ENCODE peak calls at places on chromosomes 16 and 17, in ten cellular contexts. F, S, Z, W, P, H, U, L, Y and C are unnamed samples.

GRCh38 chr17:35900693-35901487 is 20.7 kb upstream of the CCL5 start:
- DNase-seq in F (no peak), S (no peak), Z (no peak), W (peak; percentile 24), P (no peak), H (no peak), U (no peak), L (no peak), Y (no peak), C (no peak)

GRCh38 chr17:10071141-10071540 is 127.3 kb downstream of the GAS7 start:
- DNase-seq in F (no peak), S (no peak), Z (no peak), W (no peak), P (no peak), H (no peak), U (no peak), L (no peak), Y (no peak), C (no peak)

GRCh38 chr16:80899804-80900592 is 95.6 kb upstream of the CDYL2 start:
- DNase-seq in F (no peak), S (peak; percentile 48), Z (peak; percentile 71), W (no peak), P (peak; percentile 76), H (peak; percentile 82), U (peak; percentile 76), L (peak; percentile 20), Y (no peak), C (no peak)

GRCh38 chr17:15384142-15384803 is 42.9 kb upstream of the TEKT3 start:
- DNase-seq in F (no peak), S (no peak), Z (no peak), W (no peak), P (peak; percentile 59), H (peak; percentile 54), U (no peak), L (no peak), Y (no peak), C (no peak)

GRCh38 chr17:41864498-41864836 is 756 bp downstream of the KLHL11 start:
- DNase-seq in F (no peak), S (no peak), Z (no peak), W (no peak), P (no peak), H (no peak), U (no peak), L (peak; percentile 87), Y (no peak), C (peak; percentile 55)

GRCh38 chr17:9230861-9231260 is 209.6 kb downstream of the NTN1 start:
- DNase-seq in F (no peak), S (no peak), Z (no peak), W (no peak), P (no peak), H (no peak), U (no peak), L (no peak), Y (peak; percentile 2), C (no peak)

GRCh38 chr16:86761117-86761971 is 183.0 kb downstream of the FOXL1 start:
- DNase-seq in F (peak; percentile 25), S (peak; percentile 84), Z (no peak), W (peak; percentile 63), P (no peak), H (peak; percentile 22), U (peak; percentile 60), L (peak; percentile 93), Y (peak; percentile 86), C (peak; percentile 32)

GRCh38 chr16:77868052-77868451 is 79.7 kb downstream of the VAT1L start:
- DNase-seq in F (no peak), S (no peak), Z (no peak), W (no peak), P (no peak), H (no peak), U (no peak), L (no peak), Y (no peak), C (no peak)

GRCh38 chr17:61907361-61907760 is 20.4 kb downstream of the INTS2 start:
- DNase-seq in F (no peak), S (no peak), Z (no peak), W (no peak), P (no peak), H (no peak), U (no peak), L (no peak), Y (no peak), C (no peak)

GRCh38 chr17:49076575-49077384 is 55.8 kb upstream of the B4GALNT2 start:
- DNase-seq in F (no peak), S (no peak), Z (peak; percentile 53), W (no peak), P (no peak), H (no peak), U (peak; percentile 97), L (no peak), Y (no peak), C (no peak)

GRCh38 chr16:24151482-24151939 is 104.6 kb upstream of the CACNG3 start:
- DNase-seq in F (peak; percentile 4), S (no peak), Z (no peak), W (peak; percentile 30), P (no peak), H (no peak), U (no peak), L (no peak), Y (no peak), C (no peak)

GRCh38 chr16:17365211-17365541 is 105.6 kb downstream of the XYLT1 start:
- DNase-seq in F (no peak), S (peak; percentile 26), Z (no peak), W (no peak), P (no peak), H (no peak), U (no peak), L (no peak), Y (no peak), C (no peak)

GRCh38 chr17:39167492-39167891 is 1.5 kb upstream of the ARL5C start:
- DNase-seq in F (no peak), S (no peak), Z (no peak), W (no peak), P (no peak), H (no peak), U (no peak), L (no peak), Y (no peak), C (no peak)

GRCh38 chr17:836154-836553 is 54.0 kb downstream of the MRM3 start:
- DNase-seq in F (no peak), S (no peak), Z (peak; percentile 8), W (no peak), P (no peak), H (no peak), U (no peak), L (no peak), Y (no peak), C (no peak)

GRCh38 chr17:20010099-20010863 is 1.1 kb downstream of the SPECC1 start:
- DNase-seq in F (no peak), S (peak; percentile 6), Z (peak; percentile 16), W (no peak), P (peak; percentile 65), H (peak; percentile 55), U (peak; percentile 90), L (peak; percentile 80), Y (peak; percentile 35), C (no peak)

GRCh38 chr16:2977440-2977839 is 2.8 kb downstream of the PKMYT1 start:
- DNase-seq in F (no peak), S (peak; percentile 35), Z (no peak), W (no peak), P (no peak), H (no peak), U (peak; percentile 69), L (no peak), Y (no peak), C (no peak)

DNA sequence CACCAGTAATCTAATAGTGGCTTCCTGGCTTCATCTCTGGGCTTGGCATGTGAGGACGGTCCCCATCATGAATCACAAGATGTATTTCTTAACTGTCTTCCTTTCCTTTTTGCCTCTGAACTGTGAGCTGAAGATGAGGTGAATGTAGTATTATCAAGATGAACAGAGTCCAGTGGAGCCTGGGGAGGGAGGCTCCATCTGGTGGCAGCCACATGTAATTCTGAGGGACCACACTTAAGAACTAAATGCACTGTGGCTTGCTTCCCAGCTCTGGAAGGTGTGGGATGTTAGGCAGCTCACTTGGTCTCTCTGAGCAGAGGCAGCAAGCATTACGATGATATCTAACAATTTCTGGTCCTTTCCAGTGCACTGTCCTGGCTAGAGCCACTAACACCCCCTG is 354.9 kb upstream of the ASIC2 start:
- DNase-seq in F (no peak), S (peak; percentile 11), Z (no peak), W (peak; percentile 9), P (no peak), H (no peak), U (no peak), L (peak; percentile 71), Y (peak; percentile 39), C (no peak)
- TF ChIP-seq CTCF in F (no peak), S (no peak), Z (peak; percentile 33), W (peak; percentile 24), P (no peak), H (peak; percentile 54), U (peak; percentile 50), L (peak; percentile 82), Y (peak; percentile 63), C (no peak)

DNA sequence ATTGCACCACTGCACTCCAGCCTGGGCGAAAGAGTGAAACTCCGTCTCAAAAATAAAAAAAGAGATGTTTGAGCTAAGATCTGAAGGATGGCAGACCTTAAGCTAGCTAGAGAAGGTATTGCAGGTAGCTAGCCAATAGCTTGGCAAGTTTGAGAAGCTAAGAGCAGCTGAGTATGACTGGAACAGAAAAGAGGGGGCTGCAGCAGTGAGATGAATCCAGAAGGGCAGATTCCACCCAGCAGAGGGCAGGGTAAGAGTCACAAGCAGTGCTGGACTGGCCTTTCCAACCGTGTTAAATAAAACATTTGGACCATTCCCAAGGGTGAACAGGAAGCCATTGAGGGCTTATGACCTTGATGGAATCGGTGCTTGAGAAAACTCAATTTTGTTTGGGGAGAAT is 5.7 kb upstream of the PHAF1 start:
- DNase-seq in F (no peak), S (peak; percentile 39), Z (no peak), W (peak; percentile 12), P (no peak), H (peak; percentile 46), U (peak; percentile 36), L (peak; percentile 83), Y (peak; percentile 54), C (no peak)
- TF ChIP-seq CTCF in F (no peak), S (no peak), Z (peak; percentile 37), W (no peak), P (no peak), H (peak; percentile 44), U (peak; percentile 50), L (peak; percentile 83), Y (peak; percentile 26), C (no peak)

DNA sequence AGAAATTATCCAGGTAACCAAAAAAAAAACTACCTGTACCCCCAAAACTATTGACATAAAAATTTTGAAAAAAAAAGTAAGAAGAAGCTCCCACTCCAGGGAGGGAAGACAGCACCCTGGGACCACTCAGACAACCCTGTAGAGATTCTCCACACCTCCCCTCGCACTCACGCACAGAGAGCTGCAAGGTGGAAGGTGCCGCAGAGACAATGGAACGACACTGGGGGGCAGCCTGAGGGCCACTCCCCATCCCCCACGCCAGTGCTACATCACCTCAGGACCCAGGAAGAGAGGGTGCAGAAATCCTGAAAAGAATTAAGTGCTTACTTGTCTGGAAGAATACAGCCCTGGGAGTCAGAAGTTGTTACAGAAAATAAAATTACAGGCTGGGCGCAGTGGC is 5.2 kb upstream of the CD79B start:
- DNase-seq in F (no peak), S (no peak), Z (no peak), W (no peak), P (no peak), H (no peak), U (no peak), L (no peak), Y (no peak), C (no peak)
- TF ChIP-seq CTCF in F (no peak), S (no peak), Z (no peak), W (no peak), P (no peak), H (no peak), U (no peak), L (no peak), Y (no peak), C (no peak)

GRCh38 chr17:44759096-44759915 is 518 bp downstream of the ADAM11 start:
- DNase-seq in F (no peak), S (no peak), Z (no peak), W (no peak), P (no peak), H (no peak), U (no peak), L (peak; percentile 79), Y (peak; percentile 69), C (no peak)
- TF ChIP-seq CTCF in F (no peak), S (peak; percentile 44), Z (peak; percentile 9), W (no peak), P (no peak), H (no peak), U (peak; percentile 23), L (peak; percentile 59), Y (no peak), C (no peak)